ENCODE peak calls at places on chromosome 14, in ten cellular contexts. One of them, this sample, is unnamed.

GRCh38 chr14:88301381-88301780 is 21.7 kb downstream of the KCNK10 start:
- DNase-seq in choroid plexus epithelial cell: no peak
- DNase-seq in cardiac fibroblast: no peak
- DNase-seq in fibroblast of lung: no peak
- DNase-seq in body of pancreas: no peak
- DNase-seq in RWPE1: no peak
- DNase-seq in A549: no peak
- DNase-seq in spleen: no peak
- DNase-seq in HFF-Myc: no peak
- DNase-seq in upper lobe of right lung: no peak
- DNase-seq in this sample: no peak

GRCh38 chr14:77459072-77459723 is 1.3 kb downstream of the AHSA1 start:
- DNase-seq in choroid plexus epithelial cell: peak
- DNase-seq in body of pancreas: peak
- DNase-seq in cardiac fibroblast: peak
- DNase-seq in RWPE1: peak
- DNase-seq in HFF-Myc: peak
- DNase-seq in upper lobe of right lung: no peak
- DNase-seq in spleen: no peak
- DNase-seq in A549: peak
- DNase-seq in fibroblast of lung: peak
- DNase-seq in this sample: peak

GRCh38 chr14:51211149-51211548 is 28.9 kb upstream of the TMX1 start:
- DNase-seq in fibroblast of lung: peak
- DNase-seq in upper lobe of right lung: no peak
- DNase-seq in A549: no peak
- DNase-seq in RWPE1: no peak
- DNase-seq in body of pancreas: peak
- DNase-seq in cardiac fibroblast: peak
- DNase-seq in choroid plexus epithelial cell: peak
- DNase-seq in spleen: no peak
- DNase-seq in HFF-Myc: peak
- DNase-seq in this sample: peak

GRCh38 chr14:53885241-53885640 is 71.4 kb downstream of the BMP4 start:
- DNase-seq in RWPE1: no peak
- DNase-seq in spleen: no peak
- DNase-seq in HFF-Myc: no peak
- DNase-seq in cardiac fibroblast: no peak
- DNase-seq in fibroblast of lung: no peak
- DNase-seq in upper lobe of right lung: no peak
- DNase-seq in body of pancreas: no peak
- DNase-seq in A549: no peak
- DNase-seq in choroid plexus epithelial cell: no peak
- DNase-seq in this sample: no peak

GRCh38 chr14:90381011-90381790 is 15.6 kb upstream of the CALM1 start:
- DNase-seq in A549: no peak
- DNase-seq in RWPE1: no peak
- DNase-seq in body of pancreas: peak
- DNase-seq in cardiac fibroblast: peak
- DNase-seq in choroid plexus epithelial cell: peak
- DNase-seq in fibroblast of lung: peak
- DNase-seq in HFF-Myc: no peak
- DNase-seq in upper lobe of right lung: no peak
- DNase-seq in spleen: no peak
- DNase-seq in this sample: peak

GRCh38 chr14:79337761-79338160 is 873.5 kb downstream of the DIO2 start:
- DNase-seq in upper lobe of right lung: no peak
- DNase-seq in body of pancreas: no peak
- DNase-seq in A549: no peak
- DNase-seq in fibroblast of lung: no peak
- DNase-seq in choroid plexus epithelial cell: no peak
- DNase-seq in HFF-Myc: no peak
- DNase-seq in cardiac fibroblast: no peak
- DNase-seq in RWPE1: no peak
- DNase-seq in spleen: no peak
- DNase-seq in this sample: peak

GRCh38 chr14:57634335-57634734 is 140.7 kb upstream of the CCDC198 start:
- DNase-seq in upper lobe of right lung: no peak
- DNase-seq in body of pancreas: no peak
- DNase-seq in cardiac fibroblast: no peak
- DNase-seq in A549: no peak
- DNase-seq in RWPE1: peak
- DNase-seq in HFF-Myc: no peak
- DNase-seq in spleen: no peak
- DNase-seq in choroid plexus epithelial cell: no peak
- DNase-seq in fibroblast of lung: no peak
- DNase-seq in this sample: peak

GRCh38 chr14:51293926-51294290 is 53.9 kb downstream of the TMX1 start:
- DNase-seq in A549: no peak
- DNase-seq in spleen: no peak
- DNase-seq in HFF-Myc: no peak
- DNase-seq in fibroblast of lung: no peak
- DNase-seq in cardiac fibroblast: no peak
- DNase-seq in choroid plexus epithelial cell: no peak
- DNase-seq in upper lobe of right lung: no peak
- DNase-seq in RWPE1: no peak
- DNase-seq in body of pancreas: no peak
- DNase-seq in this sample: no peak

GRCh38 chr14:85702937-85703336 is 173.0 kb downstream of the FLRT2 start:
- DNase-seq in body of pancreas: no peak
- DNase-seq in fibroblast of lung: peak
- DNase-seq in RWPE1: no peak
- DNase-seq in choroid plexus epithelial cell: peak
- DNase-seq in upper lobe of right lung: no peak
- DNase-seq in A549: no peak
- DNase-seq in cardiac fibroblast: peak
- DNase-seq in spleen: no peak
- DNase-seq in HFF-Myc: no peak
- DNase-seq in this sample: peak

GRCh38 chr14:101980700-101981099 is 16.3 kb downstream of the DYNC1H1 start:
- DNase-seq in fibroblast of lung: peak
- DNase-seq in RWPE1: peak
- DNase-seq in cardiac fibroblast: peak
- DNase-seq in spleen: no peak
- DNase-seq in choroid plexus epithelial cell: peak
- DNase-seq in HFF-Myc: peak
- DNase-seq in body of pancreas: peak
- DNase-seq in upper lobe of right lung: no peak
- DNase-seq in A549: peak
- DNase-seq in this sample: peak

GRCh38 chr14:46663382-46663781 is 11.8 kb upstream of the RPL10L start:
- DNase-seq in spleen: no peak
- DNase-seq in A549: no peak
- DNase-seq in RWPE1: no peak
- DNase-seq in fibroblast of lung: no peak
- DNase-seq in choroid plexus epithelial cell: no peak
- DNase-seq in HFF-Myc: no peak
- DNase-seq in cardiac fibroblast: no peak
- DNase-seq in upper lobe of right lung: no peak
- DNase-seq in body of pancreas: no peak
- DNase-seq in this sample: no peak

DNA sequence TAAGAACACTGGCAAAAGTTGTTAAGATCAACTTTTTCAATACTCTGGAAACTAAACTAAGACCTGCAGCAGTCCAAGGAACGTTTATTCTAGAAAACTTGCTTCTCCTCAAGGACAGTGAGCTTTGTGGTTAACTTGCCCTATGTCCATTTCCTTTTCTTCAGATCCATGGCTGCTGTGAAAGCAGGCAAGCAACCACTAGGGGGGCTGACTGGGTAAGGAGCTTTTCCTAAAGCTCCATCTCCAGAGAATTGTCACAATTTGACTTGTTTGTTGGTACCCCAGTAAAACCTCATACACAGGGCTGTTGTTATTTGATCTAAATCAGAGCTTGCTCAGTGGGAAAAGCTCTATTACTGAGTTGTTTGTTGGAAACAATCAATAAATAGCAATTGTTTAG is 10.1 kb upstream of the RPL10L start:
- DNase-seq in fibroblast of lung: no peak
- DNase-seq in A549: no peak
- DNase-seq in body of pancreas: no peak
- DNase-seq in cardiac fibroblast: no peak
- DNase-seq in spleen: no peak
- DNase-seq in upper lobe of right lung: no peak
- DNase-seq in HFF-Myc: no peak
- DNase-seq in choroid plexus epithelial cell: peak
- DNase-seq in RWPE1: no peak
- DNase-seq in this sample: peak
- TF ChIP-seq CTCF in fibroblast of lung: no peak
- TF ChIP-seq CTCF in A549: no peak
- TF ChIP-seq CTCF in body of pancreas: no peak
- TF ChIP-seq CTCF in cardiac fibroblast: no peak
- TF ChIP-seq CTCF in spleen: no peak
- TF ChIP-seq CTCF in upper lobe of right lung: no peak
- TF ChIP-seq CTCF in HFF-Myc: no peak
- TF ChIP-seq CTCF in choroid plexus epithelial cell: peak
- TF ChIP-seq CTCF in RWPE1: no peak
- TF ChIP-seq CTCF in this sample: no peak

DNA sequence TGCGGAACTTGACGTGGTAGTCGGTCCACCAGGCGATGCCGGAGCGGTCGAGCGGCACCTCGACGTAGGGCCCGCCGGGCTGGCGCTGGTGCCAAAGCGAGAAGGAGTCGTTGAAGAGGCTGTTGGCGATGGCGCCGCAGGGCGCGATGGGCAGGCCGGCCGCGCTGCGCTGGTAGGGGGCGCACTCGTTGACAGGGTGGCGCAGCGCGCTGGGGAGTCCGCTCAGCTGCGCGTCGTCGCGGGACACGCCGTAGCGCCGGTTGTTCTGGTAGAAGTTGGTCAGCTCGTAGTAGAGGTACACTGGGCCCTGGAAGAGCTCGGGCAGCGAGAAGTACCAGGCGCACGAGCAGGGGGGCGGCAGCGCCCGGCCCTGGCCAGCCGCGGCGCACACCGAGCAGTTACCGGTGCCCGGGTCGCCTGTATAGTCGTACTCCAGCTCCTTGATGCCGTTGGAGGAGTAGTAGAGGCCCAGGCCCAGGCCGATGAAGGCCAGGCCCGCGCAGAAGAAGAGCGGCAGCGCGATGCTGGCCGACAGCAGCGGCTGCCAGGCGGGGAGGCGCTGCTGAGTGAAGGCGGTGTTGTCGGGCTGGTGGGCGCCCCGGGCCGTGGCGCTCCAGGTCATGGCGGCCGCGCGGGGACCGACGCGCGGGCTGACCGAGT is 482 bp downstream of the TMEM30B start:
- DNase-seq in upper lobe of right lung: peak
- DNase-seq in A549: peak
- DNase-seq in body of pancreas: peak
- DNase-seq in spleen: peak
- DNase-seq in choroid plexus epithelial cell: peak
- DNase-seq in fibroblast of lung: peak
- DNase-seq in HFF-Myc: no peak
- DNase-seq in cardiac fibroblast: peak
- DNase-seq in RWPE1: peak
- DNase-seq in this sample: peak
- TF ChIP-seq CTCF in upper lobe of right lung: peak
- TF ChIP-seq CTCF in A549: peak
- TF ChIP-seq CTCF in body of pancreas: peak
- TF ChIP-seq CTCF in spleen: no peak
- TF ChIP-seq CTCF in choroid plexus epithelial cell: peak
- TF ChIP-seq CTCF in fibroblast of lung: peak
- TF ChIP-seq CTCF in HFF-Myc: peak
- TF ChIP-seq CTCF in cardiac fibroblast: no peak
- TF ChIP-seq CTCF in RWPE1: peak
- TF ChIP-seq CTCF in this sample: no peak

GRCh38 chr14:36224176-36224575 is 47.7 kb upstream of the PTCSC3 start:
- DNase-seq in fibroblast of lung: peak
- DNase-seq in body of pancreas: no peak
- DNase-seq in choroid plexus epithelial cell: no peak
- DNase-seq in RWPE1: no peak
- DNase-seq in cardiac fibroblast: no peak
- DNase-seq in HFF-Myc: no peak
- DNase-seq in A549: no peak
- DNase-seq in spleen: no peak
- DNase-seq in upper lobe of right lung: no peak
- DNase-seq in this sample: peak
- TF ChIP-seq CTCF in fibroblast of lung: no peak
- TF ChIP-seq CTCF in body of pancreas: no peak
- TF ChIP-seq CTCF in choroid plexus epithelial cell: no peak
- TF ChIP-seq CTCF in RWPE1: no peak
- TF ChIP-seq CTCF in cardiac fibroblast: no peak
- TF ChIP-seq CTCF in HFF-Myc: no peak
- TF ChIP-seq CTCF in A549: no peak
- TF ChIP-seq CTCF in spleen: no peak
- TF ChIP-seq CTCF in upper lobe of right lung: no peak
- TF ChIP-seq CTCF in this sample: no peak

GRCh38 chr14:24368562-24369252 is 723 bp downstream of the NFATC4 start:
- DNase-seq in fibroblast of lung: peak
- DNase-seq in body of pancreas: peak
- DNase-seq in spleen: peak
- DNase-seq in HFF-Myc: peak
- DNase-seq in RWPE1: no peak
- DNase-seq in choroid plexus epithelial cell: peak
- DNase-seq in cardiac fibroblast: peak
- DNase-seq in upper lobe of right lung: peak
- DNase-seq in A549: no peak
- DNase-seq in this sample: no peak
- TF ChIP-seq CTCF in fibroblast of lung: no peak
- TF ChIP-seq CTCF in body of pancreas: no peak
- TF ChIP-seq CTCF in spleen: no peak
- TF ChIP-seq CTCF in HFF-Myc: no peak
- TF ChIP-seq CTCF in RWPE1: no peak
- TF ChIP-seq CTCF in choroid plexus epithelial cell: no peak
- TF ChIP-seq CTCF in cardiac fibroblast: no peak
- TF ChIP-seq CTCF in upper lobe of right lung: no peak
- TF ChIP-seq CTCF in A549: no peak
- TF ChIP-seq CTCF in this sample: no peak